ENCODE peak calls at places on chromosomes 12 and 14, in four cellular contexts. X, A, D and E are unnamed samples.

GRCh38 chr12:112466835-112467234 is 48.1 kb downstream of the PTPN11 start:
- DNase-seq in X (no peak), A (no peak), D (no peak), E (no peak)

GRCh38 chr12:131055596-131056233 is 102.0 kb downstream of the ADGRD1 start:
- DNase-seq in X (no peak), A (no peak), D (no peak), E (no peak)

GRCh38 chr12:55721601-55722213 is 1.5 kb downstream of the RDH5 start:
- DNase-seq in X (no peak), A (no peak), D (no peak), E (no peak)

GRCh38 chr12:1881301-1881700 is 37.2 kb downstream of the CACNA2D4 start:
- DNase-seq in X (no peak), A (no peak), D (no peak), E (no peak)

GRCh38 chr14:75132374-75133086 is 5.7 kb upstream of the NEK9 start:
- DNase-seq in X (peak; percentile 35), A (peak; percentile 38), D (no peak), E (peak; percentile 75)

GRCh38 chr14:20630340-20631022 is 11.0 kb downstream of the OR6S1 start:
- DNase-seq in X (no peak), A (peak; percentile 49), D (no peak), E (peak; percentile 30)

GRCh38 chr12:51890135-51890464 is 2.2 kb downstream of the ANKRD33 start:
- DNase-seq in X (no peak), A (no peak), D (no peak), E (no peak)

GRCh38 chr14:103418508-103418818 is 33.2 kb downstream of the MARK3 start:
- DNase-seq in X (no peak), A (no peak), D (no peak), E (no peak)